ENCODE peak calls at places on chromosomes 16 and 17, in five cellular contexts. S is GM12878, C is transverse colon, O is adrenal gland, J is neural progenitor cell. N is an unnamed sample.

GRCh38 chr16:64077242-64077641 is 1044.6 kb downstream of the CDH11 start:
- DNase-seq in S (no peak), C (no peak), O (no peak), J (no peak), N (no peak)

GRCh38 chr16:188674-189073 is 8.4 kb downstream of the HBQ1 start:
- DNase-seq in S (no peak), C (no peak), O (no peak), J (no peak), N (no peak)

GRCh38 chr17:7894866-7895265 is 6.3 kb downstream of the CHD3 start:
- DNase-seq in S (no peak), C (no peak), O (no peak), J (no peak), N (no peak)

GRCh38 chr17:74954665-74955421 is 17.7 kb downstream of the HID1 start:
- DNase-seq in S (no peak), C (no peak), O (no peak), J (no peak), N (no peak)

GRCh38 chr17:82226170-82226808 is 2.6 kb upstream of the SLC16A3 start:
- DNase-seq in S (no peak), C (no peak), O (no peak), J (no peak), N (no peak)

GRCh38 chr17:66673668-66674276 is 161.1 kb upstream of the CACNG5 start:
- DNase-seq in S (no peak), C (peak; percentile 57), O (peak; percentile 42), J (peak; percentile 78), N (peak; percentile 39)

GRCh38 chr17:64019486-64020067 is 856 bp downstream of the ICAM2 start:
- DNase-seq in S (peak; percentile 46), C (no peak), O (no peak), J (no peak), N (no peak)

GRCh38 chr17:3916013-3916696 is at the start of gene P2RX1:
- DNase-seq in S (no peak), C (peak; percentile 79), O (peak; percentile 51), J (no peak), N (no peak)

GRCh38 chr16:3182608-3183444 is 5.2 kb upstream of the OR1F1 start:
- DNase-seq in S (no peak), C (peak; percentile 35), O (no peak), J (peak; percentile 73), N (no peak)

GRCh38 chr16:57985204-57986121 is 14.5 kb upstream of the CNGB1 start:
- DNase-seq in S (no peak), C (no peak), O (no peak), J (peak; percentile 35), N (no peak)

GRCh38 chr16:15445450-15445849 is 11.1 kb downstream of the BMERB1 start:
- DNase-seq in S (no peak), C (no peak), O (no peak), J (no peak), N (no peak)

GRCh38 chr16:53581784-53582183 is 78.8 kb upstream of the AKTIP start:
- DNase-seq in S (no peak), C (no peak), O (no peak), J (no peak), N (no peak)

GRCh38 chr17:47222032-47222431 is 12.9 kb downstream of the MYL4 start:
- DNase-seq in S (no peak), C (no peak), O (no peak), J (no peak), N (no peak)

GRCh38 chr16:75754126-75754525 is 27.8 kb upstream of the CPHXL start:
- DNase-seq in S (no peak), C (peak; percentile 46), O (no peak), J (no peak), N (peak; percentile 15)

GRCh38 chr16:23826528-23827244 is 9.1 kb upstream of the PRKCB start:
- DNase-seq in S (peak; percentile 79), C (no peak), O (no peak), J (no peak), N (no peak)

GRCh38 chr17:2700491-2701141 is 10.9 kb downstream of the CLUH start:
- DNase-seq in S (no peak), C (no peak), O (peak; percentile 20), J (no peak), N (no peak)

GRCh38 chr17:29131814-29132682 is 48.1 kb downstream of the MYO18A start:
- DNase-seq in S (no peak), C (no peak), O (no peak), J (no peak), N (peak; percentile 61)

GRCh38 chr17:19386974-19387920 is at the start of gene MFAP4:
- DNase-seq in S (no peak), C (peak; percentile 60), O (peak; percentile 86), J (peak; percentile 80), N (peak; percentile 88)

GRCh38 chr17:27153005-27153404 is 140.9 kb upstream of the WSB1 start:
- DNase-seq in S (no peak), C (no peak), O (no peak), J (no peak), N (no peak)

GRCh38 chr17:19023209-19023999 is 18.8 kb upstream of the FAM83G start:
- DNase-seq in S (no peak), C (no peak), O (no peak), J (no peak), N (no peak)

GRCh38 chr17:79623786-79624657 is 13.2 kb upstream of the RBFOX3 start:
- DNase-seq in S (no peak), C (peak; percentile 5), O (peak; percentile 4), J (no peak), N (no peak)

GRCh38 chr17:30235386-30236296 is at the start of gene SLC6A4:
- DNase-seq in S (no peak), C (no peak), O (no peak), J (peak; percentile 72), N (no peak)

GRCh38 chr17:46968896-46969295 is 10.2 kb downstream of the RPRML start:
- DNase-seq in S (no peak), C (no peak), O (no peak), J (no peak), N (no peak)

GRCh38 chr17:7841309-7841621 is 7.2 kb downstream of the KDM6B start:
- DNase-seq in S (no peak), C (no peak), O (no peak), J (no peak), N (no peak)

GRCh38 chr16:78761427-78761826 is 662.0 kb downstream of the WWOX start:
- DNase-seq in S (peak; percentile 34), C (no peak), O (no peak), J (peak; percentile 58), N (no peak)

GRCh38 chr17:42566873-42567573 is at the start of gene MLX:
- DNase-seq in S (peak; percentile 68), C (peak; percentile 96), O (peak; percentile 97), J (peak; percentile 97), N (peak; percentile 62)

GRCh38 chr17:42565523-42566214 is 1.2 kb upstream of the MLX start:
- DNase-seq in S (no peak), C (no peak), O (no peak), J (no peak), N (no peak)

GRCh38 chr17:42564815-42565522 is 1.9 kb upstream of the MLX start:
- DNase-seq in S (no peak), C (no peak), O (no peak), J (no peak), N (no peak)

GRCh38 chr17:42568341-42569111 is 1.6 kb downstream of the MLX start:
- DNase-seq in S (no peak), C (peak; percentile 8), O (peak; percentile 18), J (no peak), N (no peak)

DNA sequence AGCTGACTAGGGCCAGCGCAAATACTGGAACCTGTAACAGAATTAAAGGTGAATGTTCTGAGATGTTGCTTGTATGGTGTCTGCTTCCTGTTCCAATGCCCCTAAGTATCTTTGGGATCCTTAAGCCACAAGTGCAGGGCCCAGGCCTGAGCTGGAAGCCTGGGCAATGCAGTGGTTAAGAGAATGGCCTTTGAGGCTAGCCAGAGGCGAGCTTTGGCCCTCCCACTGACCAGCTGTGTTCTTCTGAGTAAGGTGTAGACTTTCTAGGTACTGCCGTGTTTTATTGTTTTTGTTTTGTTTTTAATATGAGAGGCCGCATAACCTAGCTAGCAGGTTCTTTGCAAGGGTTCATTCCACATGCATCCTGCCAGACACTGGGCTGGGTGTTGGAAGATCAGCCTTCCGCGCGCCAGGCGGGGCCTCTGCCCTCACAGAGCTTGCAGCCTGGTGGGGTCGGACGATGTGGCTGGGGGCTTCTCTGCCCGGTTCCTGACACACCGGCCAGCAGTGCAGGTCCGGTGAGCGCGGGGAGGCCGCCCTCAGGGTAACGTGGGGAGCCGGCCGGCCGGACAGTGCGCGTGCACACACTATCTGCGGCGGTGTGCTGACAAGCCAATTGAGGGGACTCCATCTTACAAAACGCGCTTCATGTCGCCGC is 556 bp upstream of the MLX start:
- DNase-seq in S (no peak), C (peak; percentile 34), O (no peak), J (no peak), N (no peak)
- H3K4me3 ChIP-seq in S (peak overlapping the region; percentile 96), C (peak overlapping the region; percentile 79), O (peak overlapping the region; percentile 95), J (peak overlapping the region; percentile 80), N (peak overlapping the region; percentile 91)

DNA sequence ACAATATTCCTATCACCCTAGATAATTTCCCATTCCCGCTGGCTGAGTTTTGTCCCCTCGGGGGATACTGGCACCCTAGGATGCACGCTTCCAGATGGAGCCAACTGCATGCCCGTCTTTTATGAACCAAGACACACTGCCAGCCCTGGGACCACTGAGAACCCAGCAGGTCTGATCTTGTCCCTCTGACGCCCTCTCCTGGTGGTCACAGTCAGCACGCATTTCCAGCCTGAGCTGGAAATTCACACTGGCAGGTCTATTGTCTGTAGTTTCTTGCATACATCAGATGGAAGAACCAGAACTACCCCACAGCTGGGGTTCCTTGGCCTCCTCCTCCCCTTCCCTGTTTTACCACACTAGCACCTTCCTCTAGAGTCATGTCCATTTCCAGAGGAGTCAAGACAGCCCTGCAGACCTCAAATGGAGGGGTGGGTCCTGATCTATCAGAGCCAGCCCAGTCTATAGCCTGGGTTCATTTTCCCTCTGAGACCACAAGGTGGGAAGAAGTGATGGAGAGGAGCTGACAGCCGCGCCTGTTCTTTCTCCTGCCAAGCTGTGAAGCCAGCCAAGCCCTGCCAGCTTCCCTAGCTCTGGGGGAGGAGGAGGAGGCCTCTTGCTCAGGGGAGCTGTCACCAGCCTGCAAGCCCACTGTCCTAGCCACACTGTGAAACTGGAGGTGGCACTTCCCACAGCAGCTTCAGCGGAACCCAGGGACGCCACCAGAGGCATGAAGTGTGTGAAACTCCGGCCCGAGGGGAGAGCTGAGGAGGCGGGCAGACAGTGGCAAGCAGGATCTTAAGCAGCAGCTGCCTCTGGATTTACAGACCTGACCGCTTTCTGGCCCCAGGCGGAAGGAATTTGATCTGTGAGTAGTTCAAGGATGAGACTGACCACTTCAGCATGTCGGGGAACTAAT is 29.3 kb downstream of the MXRA7 start:
- DNase-seq in S (no peak), C (peak; percentile 84), O (peak; percentile 82), J (peak; percentile 87), N (peak; percentile 42)
- H3K27ac ChIP-seq in S (no peak overlapping the region), C (peak overlapping the region; percentile 17), O (peak overlapping the region; percentile 18), J (no peak overlapping the region), N (no peak overlapping the region)

GRCh38 chr17:17774009-17774881 is 62.5 kb downstream of the SREBF1 start:
- DNase-seq in S (no peak), C (peak; percentile 83), O (peak; percentile 59), J (no peak), N (no peak)
- TF ChIP-seq CTCF in S (no peak), C (peak; percentile 43), O (peak; percentile 36), J (peak; percentile 21), N (peak; percentile 51)

GRCh38 chr16:20904507-20905079 is 4.0 kb downstream of the LYRM1 start:
- DNase-seq in S (peak; percentile 49), C (no peak), O (no peak), J (no peak), N (no peak)
- H3K4me3 ChIP-seq in S (peak overlapping the region; percentile 31), C (no peak overlapping the region), O (no peak overlapping the region), J (no peak overlapping the region), N (no peak overlapping the region)

GRCh38 chr16:85460252-85460982 is 152.7 kb upstream of the GSE1 start:
- DNase-seq in S (no peak), C (no peak), O (no peak), J (no peak), N (no peak)
- H3K27ac ChIP-seq in S (no peak overlapping the region), C (peak overlapping the region; percentile 73), O (peak overlapping the region; percentile 75), J (no peak overlapping the region), N (peak overlapping the region; percentile 47)